ENCODE peak calls at places on chromosomes 16 and 17, in five cellular contexts. X is A549, D is esophagus muscularis mucosa, R is GM12878, Z is sigmoid colon. H is an unnamed sample.

GRCh38 chr17:27674335-27674734 is 43.3 kb downstream of the LGALS9 start:
- DNase-seq in R (no peak), Z (no peak), X (no peak), D (no peak), H (no peak)

GRCh38 chr16:57092786-57093301 is 461 bp downstream of the CPNE2 start:
- DNase-seq in X (no peak), Z (no peak), R (no peak), D (no peak), H (no peak)

GRCh38 chr16:17465460-17465859 is 5.3 kb downstream of the XYLT1 start:
- DNase-seq in D (no peak), R (no peak), X (no peak), Z (no peak), H (no peak)

GRCh38 chr16:9125658-9126492 is 34.4 kb downstream of the HAPSTR1 start:
- DNase-seq in D (no peak), R (no peak), Z (peak; percentile 38), X (no peak), H (no peak)

GRCh38 chr16:47523342-47524006 is 62.3 kb downstream of the PHKB start:
- DNase-seq in Z (no peak), X (peak; percentile 21), R (peak; percentile 78), D (no peak), H (no peak)

GRCh38 chr17:1173456-1174370 is 6.1 kb downstream of the ABR start:
- DNase-seq in Z (no peak), D (no peak), X (no peak), R (no peak), H (no peak)

GRCh38 chr16:15653227-15653626 is 3.2 kb downstream of the NDE1 start:
- DNase-seq in X (no peak), R (no peak), D (no peak), Z (peak; percentile 85), H (no peak)

GRCh38 chr17:83080641-83081560 is 1.5 kb downstream of the METRNL start:
- DNase-seq in Z (no peak), X (no peak), D (no peak), R (no peak), H (no peak)

GRCh38 chr17:78179372-78179771 is 7.5 kb downstream of the TK1 start:
- DNase-seq in Z (no peak), R (no peak), X (no peak), D (no peak), H (no peak)

GRCh38 chr16:28964527-28964926 is 10.1 kb upstream of the SPNS1 start:
- DNase-seq in R (no peak), X (no peak), D (no peak), Z (no peak), H (no peak)

GRCh38 chr17:7113273-7114071 is 1.1 kb downstream of the ASGR2 start:
- DNase-seq in X (peak; percentile 28), D (no peak), R (no peak), Z (no peak), H (no peak)

GRCh38 chr16:81566245-81567007 is 121.8 kb downstream of the CMIP start:
- DNase-seq in X (no peak), R (no peak), Z (no peak), D (no peak), H (no peak)

GRCh38 chr17:60300949-60301348 is 91.0 kb downstream of the USP32 start:
- DNase-seq in Z (no peak), R (no peak), D (no peak), X (no peak), H (no peak)

GRCh38 chr17:60301644-60302043 is 90.3 kb downstream of the USP32 start:
- DNase-seq in X (no peak), Z (no peak), R (no peak), D (no peak), H (no peak)

GRCh38 chr17:60304502-60304901 is 87.4 kb downstream of the USP32 start:
- DNase-seq in D (no peak), X (no peak), R (no peak), Z (no peak), H (no peak)

GRCh38 chr17:60305141-60305540 is 86.8 kb downstream of the USP32 start:
- DNase-seq in R (peak; percentile 59), D (no peak), Z (no peak), X (peak; percentile 17), H (no peak)

DNA sequence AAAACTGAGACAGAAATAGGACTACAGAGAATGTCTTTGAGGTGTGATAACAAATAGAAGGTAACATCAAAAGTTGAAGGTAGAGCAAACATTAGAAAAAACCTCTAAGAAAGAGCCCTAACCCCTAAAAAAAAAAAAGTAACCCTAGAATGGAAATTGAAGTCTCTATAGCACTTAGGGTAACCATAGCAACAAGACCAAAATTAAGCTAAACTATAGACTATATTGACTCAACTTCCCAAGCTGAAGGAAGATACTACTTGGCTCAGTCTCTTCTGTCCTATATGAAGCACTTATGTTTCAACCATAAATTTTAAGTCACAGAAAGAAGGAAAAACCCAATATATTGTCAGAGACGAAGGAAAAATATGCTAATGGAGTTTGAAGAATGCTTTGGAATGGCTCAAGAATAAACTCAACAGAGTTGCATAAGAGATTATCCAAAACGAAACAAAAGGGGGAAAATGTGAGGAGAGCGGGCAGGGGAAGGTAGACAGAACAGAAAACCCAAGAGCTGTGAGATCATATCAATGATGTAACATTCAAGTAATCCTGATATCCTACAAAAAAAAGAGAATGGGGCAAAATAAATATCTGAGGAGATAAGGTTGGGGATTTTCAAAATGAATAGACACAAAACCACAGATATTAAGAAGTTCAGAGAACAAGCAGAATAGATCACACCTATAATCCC is 88.4 kb downstream of the USP32 start:
- DNase-seq in X (no peak), D (no peak), R (no peak), Z (no peak), H (no peak)
- TF ChIP-seq EP300 in X (no peak), D (no peak), R (no peak), Z (no peak), H (no peak)

DNA sequence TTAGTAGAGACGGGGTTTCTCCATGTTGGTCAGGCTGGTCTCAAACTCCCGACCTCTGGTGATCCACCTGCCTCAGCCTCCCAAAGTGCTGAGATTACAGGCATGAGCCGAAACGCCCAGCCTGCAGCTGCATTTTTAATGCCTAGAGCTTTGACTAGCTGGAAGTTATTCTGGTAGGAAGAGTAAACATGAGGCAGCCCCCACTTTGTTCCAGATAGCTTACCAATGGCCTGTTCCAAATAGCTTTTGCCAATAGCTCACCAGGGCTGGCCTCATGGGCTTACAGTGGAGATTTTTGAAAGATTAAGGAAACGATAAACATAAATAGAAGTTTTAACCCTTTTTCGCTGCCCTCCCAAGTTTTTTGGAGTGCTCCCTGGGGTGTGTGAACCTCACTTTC is 9.8 kb downstream of the TRPV2 start:
- DNase-seq in D (no peak), R (no peak), X (no peak), Z (no peak), H (no peak)
- H3K4me3 ChIP-seq in D (no peak overlapping the region), R (no peak overlapping the region), X (no peak overlapping the region), Z (no peak overlapping the region), H (no peak overlapping the region)

GRCh38 chr17:82077617-82078358 is 12.2 kb upstream of the DUS1L start:
- DNase-seq in D (no peak), Z (no peak), R (no peak), X (no peak), H (peak; percentile 55)

GRCh38 chr17:82080048-82080788 is 14.6 kb upstream of the DUS1L start:
- DNase-seq in X (no peak), D (no peak), R (no peak), Z (no peak), H (no peak)

GRCh38 chr17:82078433-82078832 is 12.8 kb upstream of the DUS1L start:
- DNase-seq in X (no peak), R (no peak), Z (no peak), D (no peak), H (no peak)

GRCh38 chr17:82080789-82081464 is 15.3 kb upstream of the DUS1L start:
- DNase-seq in Z (no peak), D (no peak), X (no peak), R (no peak), H (no peak)

DNA sequence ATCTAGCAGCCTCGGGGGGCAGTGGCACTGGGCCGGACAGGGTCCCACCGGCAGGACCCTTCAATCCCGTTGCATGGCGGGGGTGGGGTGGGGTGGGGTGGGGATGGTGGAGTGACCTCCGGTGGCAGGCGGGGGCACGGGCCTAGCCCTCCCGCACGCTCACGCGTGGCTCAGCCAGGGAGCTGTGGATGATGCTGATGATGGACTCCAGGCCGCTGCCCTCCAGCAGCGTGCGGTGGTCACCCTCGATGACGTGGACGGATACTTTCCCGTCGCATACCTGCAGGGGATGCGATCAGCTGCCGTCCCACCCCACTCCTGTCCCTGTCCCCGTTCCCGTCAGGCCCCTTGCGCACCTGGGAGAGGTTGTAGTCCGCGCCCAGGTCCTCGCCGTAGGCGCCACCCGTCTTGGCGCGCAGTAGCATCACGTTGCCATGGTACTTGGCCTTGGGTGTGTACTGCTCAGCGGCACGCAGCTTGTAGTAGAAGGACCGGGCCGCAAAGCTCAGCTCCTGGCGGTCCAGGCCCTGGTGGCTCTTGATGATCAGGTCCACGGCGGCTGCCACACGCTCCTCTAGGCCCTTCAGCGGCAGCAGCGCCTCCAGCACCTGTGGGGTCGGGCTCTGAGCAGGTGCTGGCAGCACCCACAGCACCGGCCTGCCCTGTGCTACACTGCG is 13.5 kb upstream of the DUS1L start:
- DNase-seq in D (no peak), Z (no peak), R (no peak), X (no peak), H (no peak)
- TF ChIP-seq POLR2A in D (no peak), Z (no peak), R (peak; percentile 63), X (no peak), H (no peak)

DNA sequence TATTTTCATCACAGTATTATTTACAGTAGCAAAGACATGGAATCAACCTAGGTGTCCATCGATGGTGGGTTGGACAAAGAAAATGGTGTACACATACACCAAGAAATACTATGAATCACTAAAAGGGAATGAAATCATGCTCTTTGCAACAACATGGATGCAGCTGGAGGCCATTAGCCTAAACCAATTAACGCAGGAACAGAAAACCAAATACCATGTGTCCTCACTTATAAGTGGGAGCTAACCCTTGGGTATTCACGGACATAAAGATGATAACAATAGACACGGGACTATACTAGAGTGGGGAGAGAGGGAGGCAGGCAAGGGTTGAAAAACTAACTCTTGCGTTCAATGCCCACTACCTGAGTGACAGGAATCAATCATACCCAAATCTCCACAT is 41.0 kb downstream of the MRPS23 start:
- DNase-seq in R (no peak), Z (no peak), X (no peak), D (peak; percentile 31), H (no peak)
- TF ChIP-seq EP300 in R (no peak), Z (no peak), X (no peak), D (no peak), H (no peak)

H was measured in tibial nerve.